ENCODE peak calls at places on chromosomes 1 and 21, in five cellular contexts. L is H1, P is GM12891, I is GM12878, R is K562. H is an unnamed sample.

GRCh38 chr1:15343099-15343498 is 66.6 kb upstream of the EFHD2 start:
- DNase-seq in L (no peak), P (no peak), I (no peak), R (no peak), H (no peak)

GRCh38 chr1:74858136-74858535 is 125.2 kb downstream of the TYW3 start:
- DNase-seq in L (no peak), P (no peak), I (peak; percentile 40), R (no peak), H (no peak)

GRCh38 chr1:223832637-223832943 is 13.2 kb downstream of the TP53BP2 start:
- DNase-seq in L (no peak), P (no peak), I (no peak), R (no peak), H (no peak)

GRCh38 chr1:96187027-96187426 is 534.6 kb upstream of the PTBP2 start:
- DNase-seq in L (no peak), P (no peak), I (no peak), R (no peak), H (no peak)

GRCh38 chr1:33094971-33095604 is 14.1 kb downstream of the AZIN2 start:
- DNase-seq in L (peak; percentile 93), P (no peak), I (no peak), R (peak; percentile 69), H (no peak)

GRCh38 chr1:201016211-201016651 is 7.3 kb downstream of the KIF21B start:
- DNase-seq in L (no peak), P (no peak), I (no peak), R (peak; percentile 73), H (no peak)

GRCh38 chr1:178564086-178564782 is 51.3 kb downstream of the TEX35 start:
- DNase-seq in L (no peak), P (no peak), I (no peak), R (no peak), H (no peak)

GRCh38 chr1:211738709-211739301 is 63.4 kb upstream of the NEK2 start:
- DNase-seq in L (no peak), P (no peak), I (no peak), R (no peak), H (no peak)

GRCh38 chr1:6385673-6386191 is 7.8 kb downstream of the ACOT7 start:
- DNase-seq in L (peak; percentile 88), P (no peak), I (no peak), R (no peak), H (no peak)

GRCh38 chr1:36856126-36856525 is 178.2 kb downstream of the GRIK3 start:
- DNase-seq in L (no peak), P (no peak), I (no peak), R (no peak), H (no peak)

GRCh38 chr1:221172836-221173235 is 293.6 kb downstream of the HLX start:
- DNase-seq in L (no peak), P (no peak), I (no peak), R (no peak), H (no peak)

GRCh38 chr1:170097449-170097948 is 23.0 kb upstream of the KIFAP3 start:
- DNase-seq in L (no peak), P (no peak), I (no peak), R (no peak), H (no peak)

GRCh38 chr1:53575948-53576305 is 116.7 kb downstream of the DMRTB1 start:
- DNase-seq in L (no peak), P (no peak), I (no peak), R (no peak), H (no peak)

GRCh38 chr1:154170547-154171221 is 15.8 kb upstream of the NUP210L start:
- DNase-seq in L (no peak), P (no peak), I (no peak), R (no peak), H (no peak)

GRCh38 chr1:21607549-21608529 is 61.3 kb downstream of the RAP1GAP start:
- DNase-seq in L (peak; percentile 100), P (peak; percentile 97), I (peak; percentile 56), R (peak; percentile 100), H (peak; percentile 87)

GRCh38 chr1:53754484-53755312 is 15.7 kb upstream of the GLIS1 start:
- DNase-seq in L (no peak), P (no peak), I (no peak), R (peak; percentile 73), H (no peak)

GRCh38 chr1:205934788-205935187 is 8.5 kb downstream of the SLC26A9 start:
- DNase-seq in L (no peak), P (no peak), I (no peak), R (no peak), H (no peak)

GRCh38 chr1:248143311-248143710 is 1.6 kb upstream of the OR2M5 start:
- DNase-seq in L (no peak), P (no peak), I (no peak), R (no peak), H (no peak)

GRCh38 chr1:148373236-148373935 is 109.7 kb downstream of the PPIAL4G start:
- DNase-seq in L (no peak), P (no peak), I (no peak), R (no peak), H (no peak)

GRCh38 chr1:115879977-115880376 is 39.1 kb upstream of the NHLH2 start:
- DNase-seq in L (no peak), P (no peak), I (no peak), R (peak; percentile 20), H (no peak)

GRCh38 chr21:36583591-36583990 is 103.7 kb upstream of the CLDN14 start:
- DNase-seq in L (no peak), P (no peak), I (no peak), R (no peak), H (no peak)

GRCh38 chr21:36587388-36587787 is 107.5 kb upstream of the CLDN14 start:
- DNase-seq in L (no peak), P (no peak), I (no peak), R (no peak), H (no peak)

GRCh38 chr21:36584980-36585940 is 105.3 kb upstream of the CLDN14 start:
- DNase-seq in L (no peak), P (no peak), I (no peak), R (peak; percentile 13), H (no peak)

GRCh38 chr21:36591326-36591970 is 107.5 kb upstream of the SIM2 start:
- DNase-seq in L (no peak), P (no peak), I (no peak), R (no peak), H (no peak)

GRCh38 chr21:36589352-36589971 is 109.5 kb upstream of the SIM2 start:
- DNase-seq in L (peak; percentile 69), P (peak; percentile 42), I (peak; percentile 16), R (peak; percentile 66), H (peak; percentile 35)
- TF ChIP-seq TAF1 in L (no peak), P (no peak), I (no peak), R (no peak), H (no peak)

GRCh38 chr1:171515299-171515698 is 30.0 kb downstream of the PRRC2C start:
- DNase-seq in L (no peak), P (no peak), I (no peak), R (no peak), H (no peak)
- TF ChIP-seq POLR2A in L (no peak), P (no peak), I (no peak), R (no peak), H (no peak)

DNA sequence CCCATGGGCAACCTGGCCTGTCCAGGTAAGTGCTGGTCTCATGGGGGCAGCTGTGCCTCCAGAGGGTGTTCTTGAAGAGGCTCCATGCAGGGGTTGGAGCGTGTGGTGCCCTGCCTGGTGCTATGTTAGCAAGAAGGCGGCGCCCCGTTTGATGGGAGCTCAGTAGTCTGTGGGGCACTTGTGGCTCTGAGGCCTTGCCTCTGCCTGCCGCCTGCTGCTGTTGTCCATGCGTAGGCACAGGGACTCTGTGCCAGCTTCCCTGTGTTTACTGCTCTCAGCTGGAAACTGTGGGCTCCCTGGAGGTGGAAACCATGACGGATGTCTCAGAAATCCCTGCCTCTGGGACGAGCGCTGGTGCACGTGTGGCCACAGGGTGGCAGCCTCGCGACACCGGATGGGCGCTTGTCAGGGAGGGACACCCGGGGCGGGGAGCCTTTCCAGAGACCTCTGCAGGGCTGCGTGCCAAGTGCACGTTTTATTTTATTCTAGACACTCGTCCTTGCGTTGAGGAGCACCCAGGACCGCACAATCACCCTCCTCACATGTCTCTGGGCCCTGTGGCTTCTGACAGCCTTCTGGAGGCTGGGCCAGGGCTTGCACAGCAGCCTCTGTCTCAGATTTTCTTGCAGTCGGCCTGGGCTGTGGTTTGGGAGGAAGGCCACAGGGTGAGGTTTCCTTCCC is 27.1 kb downstream of the SNAP47 start:
- DNase-seq in L (peak; percentile 92), P (peak; percentile 95), I (no peak), R (peak; percentile 90), H (peak; percentile 97)
- TF ChIP-seq POLR2AphosphoS5 in L (no peak), P (no peak), I (no peak), R (peak; percentile 34), H (no peak)

GRCh38 chr1:172154571-172154970 is 265.9 kb upstream of the C1orf105 start:
- DNase-seq in L (no peak), P (no peak), I (peak; percentile 23), R (no peak), H (no peak)
- TF ChIP-seq TAF1 in L (no peak), P (no peak), I (no peak), R (no peak), H (no peak)

GRCh38 chr1:18175530-18176377 is 68.2 kb downstream of the IGSF21 start:
- DNase-seq in L (no peak), P (no peak), I (no peak), R (no peak), H (no peak)

GRCh38 chr1:18174016-18174415 is 66.4 kb downstream of the IGSF21 start:
- DNase-seq in L (no peak), P (no peak), I (no peak), R (no peak), H (no peak)

GRCh38 chr1:18166929-18167328 is 59.3 kb downstream of the IGSF21 start:
- DNase-seq in L (no peak), P (no peak), I (no peak), R (no peak), H (no peak)

GRCh38 chr1:18166341-18166740 is 58.7 kb downstream of the IGSF21 start:
- DNase-seq in L (no peak), P (no peak), I (no peak), R (no peak), H (no peak)

DNA sequence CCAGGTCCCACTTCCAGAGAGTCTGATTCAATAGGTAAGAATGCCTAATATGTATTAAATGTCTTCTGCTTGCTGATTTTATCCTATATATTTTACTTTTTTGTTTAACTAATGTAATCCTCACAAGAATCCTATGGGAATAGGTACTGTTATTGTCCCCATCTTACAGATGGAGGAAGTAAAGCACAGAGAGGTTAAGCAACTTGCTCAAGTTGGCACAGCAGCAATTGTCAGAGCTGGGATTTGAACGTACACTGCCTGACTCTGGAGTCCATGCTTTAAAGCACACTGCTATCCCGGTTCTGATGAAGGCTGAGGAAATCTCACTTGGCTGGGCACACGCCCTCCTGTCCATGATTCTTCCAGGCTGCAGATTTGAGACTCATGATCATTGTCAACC is 62.8 kb downstream of the IGSF21 start:
- DNase-seq in L (no peak), P (no peak), I (no peak), R (no peak), H (no peak)
- TF ChIP-seq POLR2A in L (no peak), P (no peak), I (no peak), R (no peak), H (no peak)

GRCh38 chr1:161314201-161314981 is at the start of gene SDHC:
- DNase-seq in L (peak; percentile 92), P (peak; percentile 85), I (no peak), R (peak; percentile 95), H (peak; percentile 80)

GRCh38 chr1:161313554-161314200 is 504 bp upstream of the SDHC start:
- DNase-seq in L (no peak), P (no peak), I (no peak), R (peak; percentile 21), H (no peak)

GRCh38 chr1:161309868-161310267 is at the start of gene MPZ:
- DNase-seq in L (no peak), P (no peak), I (no peak), R (no peak), H (no peak)

GRCh38 chr1:161307892-161308638 is 1.7 kb downstream of the MPZ start:
- DNase-seq in L (no peak), P (no peak), I (no peak), R (no peak), H (no peak)

GRCh38 chr1:161311595-161312181 is 1.9 kb upstream of the MPZ start:
- DNase-seq in L (no peak), P (no peak), I (no peak), R (no peak), H (no peak)
- TF ChIP-seq POLR2AphosphoS5 in L (no peak), P (no peak), I (no peak), R (no peak), H (no peak)